ENCODE peak calls at places on chromosome 3, in five cellular contexts. X is IMR-90, E is pancreas, S is sciatic nerve, D is caudate nucleus. R is an unnamed sample.

GRCh38 chr3:66904336-66904735 is 93.8 kb upstream of the KBTBD8 start:
- DNase-seq in S (no peak), D (no peak), E (no peak), X (no peak), R (no peak)

GRCh38 chr3:189772584-189772983 is 141.4 kb downstream of the TP63 start:
- DNase-seq in E (no peak), S (no peak), D (no peak), X (peak; percentile 20), R (no peak)

GRCh38 chr3:61809879-61810278 is 248.5 kb downstream of the PTPRG start:
- DNase-seq in X (no peak), E (no peak), S (no peak), D (no peak), R (no peak)

GRCh38 chr3:122100591-122101491 is 45.7 kb downstream of the CD86 start:
- DNase-seq in X (no peak), D (no peak), S (no peak), E (no peak), R (no peak)

GRCh38 chr3:126832933-126833332 is 128.9 kb downstream of the CHCHD6 start:
- DNase-seq in S (no peak), E (no peak), X (no peak), D (no peak), R (no peak)

GRCh38 chr3:45741247-45741646 is 52.1 kb downstream of the SACM1L start:
- DNase-seq in S (no peak), E (no peak), X (no peak), D (no peak), R (no peak)

GRCh38 chr3:102079809-102080197 is 230.5 kb downstream of the NFKBIZ start:
- DNase-seq in S (no peak), E (no peak), X (no peak), D (no peak), R (no peak)

GRCh38 chr3:141454906-141455602 is 31.8 kb upstream of the RASA2 start:
- DNase-seq in X (peak; percentile 88), D (no peak), S (no peak), E (no peak), R (no peak)

GRCh38 chr3:197478746-197479668 is 76.8 kb downstream of the BDH1 start:
- DNase-seq in D (no peak), E (no peak), S (no peak), X (no peak), R (no peak)

GRCh38 chr3:37945803-37946530 is 44.6 kb upstream of the VILL start:
- DNase-seq in X (peak; percentile 67), D (no peak), S (no peak), E (no peak), R (peak; percentile 12)

GRCh38 chr3:79906106-79906505 is 138.3 kb upstream of the ROBO1 start:
- DNase-seq in D (no peak), S (no peak), X (no peak), E (no peak), R (no peak)

GRCh38 chr3:141353652-141354495 is 14.4 kb upstream of the ZBTB38 start:
- DNase-seq in X (no peak), E (no peak), S (no peak), D (no peak), R (no peak)

GRCh38 chr3:142888099-142888483 is 792 bp downstream of the PCOLCE2 start:
- DNase-seq in S (no peak), X (no peak), E (no peak), D (no peak), R (no peak)

GRCh38 chr3:60650171-60650570 is 601.1 kb downstream of the FHIT start:
- DNase-seq in S (no peak), D (no peak), X (no peak), E (no peak), R (no peak)

GRCh38 chr3:170346481-170347125 is 10.9 kb upstream of the SKIL start:
- DNase-seq in E (no peak), D (no peak), X (peak; percentile 54), S (no peak), R (no peak)

GRCh38 chr3:128312271-128312670 is 154.4 kb downstream of the DNAJB8 start:
- DNase-seq in S (no peak), D (no peak), X (no peak), E (no peak), R (no peak)

GRCh38 chr3:111338059-111338698 is 203.8 kb upstream of the CD96 start:
- DNase-seq in S (peak; percentile 64), D (no peak), E (no peak), X (peak; percentile 86), R (peak; percentile 35)

GRCh38 chr3:65844370-65844769 is 194.3 kb downstream of the MAGI1 start:
- DNase-seq in X (no peak), S (no peak), E (no peak), D (no peak), R (no peak)

GRCh38 chr3:143135150-143135549 is 15.6 kb downstream of the CHST2 start:
- DNase-seq in D (peak; percentile 26), E (no peak), S (no peak), X (peak; percentile 95), R (no peak)

R was measured in nephron progenitor cell.